ENCODE peak calls at places on chromosomes 4 and X, in six cellular contexts. A is CD4-positive, CD25-positive, alpha-beta regulatory T cell; J is fibroblast of pulmonary artery; Y is heart left ventricle; U is right lobe of liver; R is mucosa of gallbladder. I is an unnamed sample.

GRCh38 chr4:112418092-112418491 is 97.9 kb downstream of the NEUROG2 start:
- DNase-seq in Y (no peak), U (no peak), R (no peak), J (no peak), A (no peak), I (no peak)

GRCh38 chrX:20374450-20374849 is 107.7 kb upstream of the RPS6KA3 start:
- DNase-seq in A (no peak), Y (no peak), R (no peak), J (no peak), U (no peak), I (no peak)

GRCh38 chr4:182576609-182577289 is 333.5 kb downstream of the TENM3 start:
- DNase-seq in U (no peak), J (no peak), A (no peak), Y (no peak), R (no peak), I (no peak)

GRCh38 chr4:38365261-38365660 is 298.7 kb upstream of the KLF3 start:
- DNase-seq in Y (no peak), R (no peak), A (no peak), U (no peak), J (no peak), I (no peak)

GRCh38 chr4:6991771-6992557 is 51.2 kb upstream of the TADA2B start:
- DNase-seq in Y (no peak), J (peak), A (no peak), R (peak), U (peak), I (peak)

GRCh38 chr4:24274401-24275035 is 309.8 kb downstream of the DHX15 start:
- DNase-seq in U (no peak), Y (no peak), J (peak), R (no peak), A (no peak), I (no peak)

GRCh38 chr4:165991325-165992180 is 118.5 kb downstream of the TLL1 start:
- DNase-seq in U (no peak), Y (no peak), R (no peak), J (peak), A (no peak), I (no peak)

GRCh38 chr4:82428969-82429727 is 1.1 kb downstream of the HNRNPDL start:
- DNase-seq in A (peak), Y (peak), J (peak), R (peak), U (peak), I (peak)

GRCh38 chrX:11472879-11473278 is 179.7 kb downstream of the AMELX start:
- DNase-seq in A (no peak), Y (no peak), R (no peak), J (peak), U (no peak), I (no peak)

GRCh38 chr4:153126137-153126536 is 78.1 kb upstream of the TRIM2 start:
- DNase-seq in J (no peak), U (no peak), R (no peak), A (no peak), Y (no peak), I (no peak)